ENCODE peak calls at places on chromosomes 4 and X, in four cellular contexts. A is HT1080; M is CD8-positive, alpha-beta memory T cell; D is left ventricle myocardium inferior. N is an unnamed sample.

GRCh38 chrX:44244008-44244407 is 99.5 kb downstream of the EFHC2 start:
- DNase-seq in A (peak), M (peak), D (no peak), N (no peak)

GRCh38 chr4:81746071-81746470 is 274.4 kb upstream of the RASGEF1B start:
- DNase-seq in A (no peak), M (no peak), D (no peak), N (no peak)

GRCh38 chrX:46169808-46170207 is 375.4 kb downstream of the ZNF674 start:
- DNase-seq in A (no peak), M (no peak), D (no peak), N (no peak)

GRCh38 chr4:5863461-5864113 is 29.3 kb downstream of the CRMP1 start:
- DNase-seq in A (peak), M (no peak), D (no peak), N (no peak)

GRCh38 chrX:9710332-9710731 is 55.3 kb downstream of the GPR143 start:
- DNase-seq in A (no peak), M (no peak), D (no peak), N (no peak)

GRCh38 chr4:6910340-6910959 is 824 bp downstream of the TBC1D14 start:
- DNase-seq in A (no peak), M (no peak), D (no peak), N (no peak)

GRCh38 chr4:31984872-31985271 is 1264.7 kb downstream of the PCDH7 start:
- DNase-seq in A (peak), M (no peak), D (no peak), N (no peak)

GRCh38 chrX:13078739-13079444 is 34.5 kb upstream of the FAM9C start:
- DNase-seq in A (peak), M (no peak), D (peak), N (no peak)

GRCh38 chrX:77917294-77917933 is 6.9 kb downstream of the ATP7A start:
- DNase-seq in A (no peak), M (no peak), D (no peak), N (no peak)

GRCh38 chrX:152306331-152306730 is 144.8 kb downstream of the GABRA3 start:
- DNase-seq in A (no peak), M (no peak), D (no peak), N (no peak)

GRCh38 chr4:70651864-70652506 is 14.3 kb downstream of the JCHAIN start:
- DNase-seq in A (peak), M (peak), D (no peak), N (no peak)

GRCh38 chr4:16032871-16033505 is 50.8 kb downstream of the PROM1 start:
- DNase-seq in A (no peak), M (no peak), D (no peak), N (no peak)

GRCh38 chrX:29653721-29654120 is 561.6 kb upstream of the MAGEB2 start:
- DNase-seq in A (no peak), M (no peak), D (no peak), N (no peak)

GRCh38 chr4:47716017-47716416 is 121.8 kb downstream of the CORIN start:
- DNase-seq in A (no peak), M (no peak), D (no peak), N (no peak)

GRCh38 chr4:134567461-134567860 is 365.9 kb upstream of the PABPC4L start:
- DNase-seq in A (no peak), M (no peak), D (no peak), N (no peak)

GRCh38 chr4:76989391-76990061 is 40.0 kb downstream of the SEPTIN11 start:
- DNase-seq in A (no peak), M (peak), D (no peak), N (peak)

GRCh38 chrX:78322863-78323262 is 4.5 kb downstream of the CYSLTR1 start:
- DNase-seq in A (no peak), M (no peak), D (no peak), N (no peak)